ENCODE peak calls at places on chromosomes 2 and 18, in six cellular contexts. B is A549, K is H1, M is SK-N-SH, P is K562, J is HepG2. L is an unnamed sample.

GRCh38 chr2:65261676-65262075 is 34.0 kb downstream of the ACTR2 start:
- DNase-seq in J (no peak), K (no peak), P (no peak), M (no peak), B (no peak), L (no peak)

GRCh38 chr2:68466361-68466777 is 725 bp downstream of the FBXO48 start:
- DNase-seq in P (no peak), M (no peak), J (peak), B (peak), K (no peak), L (no peak)

GRCh38 chr2:1430491-1430890 is 17.2 kb downstream of the TPO start:
- DNase-seq in P (no peak), J (no peak), K (no peak), B (no peak), M (no peak), L (no peak)

GRCh38 chr2:80496770-80497169 is 192.2 kb upstream of the LRRTM1 start:
- DNase-seq in J (no peak), B (no peak), M (no peak), P (no peak), K (no peak), L (no peak)

GRCh38 chr2:130911482-130911881 is 74.8 kb downstream of the ARHGEF4 start:
- DNase-seq in M (no peak), B (no peak), J (no peak), K (peak), P (no peak), L (no peak)

GRCh38 chr2:27807476-27807875 is 36.0 kb downstream of the MRPL33 start:
- DNase-seq in K (no peak), B (no peak), M (peak), J (peak), P (no peak), L (no peak)

GRCh38 chr2:85132834-85133637 is at the start of gene TCF7L1:
- DNase-seq in M (peak), B (peak), J (peak), P (peak), K (peak), L (no peak)

GRCh38 chr18:6205706-6206105 is 209.0 kb downstream of the L3MBTL4 start:
- DNase-seq in K (no peak), P (no peak), J (no peak), M (no peak), B (no peak), L (no peak)

GRCh38 chr2:196677404-196677803 is 37.9 kb downstream of the CCDC150 start:
- DNase-seq in K (no peak), J (no peak), P (no peak), B (no peak), M (peak), L (no peak)

GRCh38 chr18:79567481-79568147 is 112.0 kb upstream of the CTDP1 start:
- DNase-seq in B (no peak), M (no peak), J (no peak), P (no peak), K (no peak), L (no peak)

GRCh38 chr18:79620586-79621165 is 58.9 kb upstream of the CTDP1 start:
- DNase-seq in M (no peak), K (no peak), P (no peak), B (no peak), J (no peak), L (no peak)

DNA sequence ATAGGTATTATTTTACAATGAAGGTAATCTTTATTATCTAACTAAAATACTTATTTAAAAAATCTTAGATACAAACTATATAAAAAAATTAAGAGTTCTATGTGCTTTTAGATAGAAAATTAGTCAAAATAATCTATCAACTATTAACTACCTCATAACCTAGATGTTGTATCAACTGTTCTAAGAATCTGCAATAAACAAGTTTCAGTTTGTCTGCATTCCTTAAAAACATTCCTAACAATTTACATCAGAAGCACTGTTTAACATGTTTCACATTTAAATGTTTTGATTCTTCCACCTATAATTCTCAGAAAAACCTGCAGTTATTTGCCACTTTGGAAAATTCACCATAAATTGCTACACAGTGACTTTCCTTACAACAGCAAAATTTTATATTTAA is 33.3 kb downstream of the NDUFS1 start:
- DNase-seq in J (no peak), M (no peak), P (no peak), K (no peak), B (no peak), L (no peak)
- TF ChIP-seq CHD2 in J (no peak), M (no peak), P (no peak), K (no peak), B (no peak), L (no peak)

GRCh38 chr2:46153996-46154753 is 143.0 kb upstream of the EPAS1 start:
- DNase-seq in K (no peak), J (no peak), P (no peak), M (no peak), B (no peak), L (no peak)
- TF ChIP-seq CHD2 in K (no peak), J (no peak), P (no peak), M (no peak), B (no peak), L (no peak)

DNA sequence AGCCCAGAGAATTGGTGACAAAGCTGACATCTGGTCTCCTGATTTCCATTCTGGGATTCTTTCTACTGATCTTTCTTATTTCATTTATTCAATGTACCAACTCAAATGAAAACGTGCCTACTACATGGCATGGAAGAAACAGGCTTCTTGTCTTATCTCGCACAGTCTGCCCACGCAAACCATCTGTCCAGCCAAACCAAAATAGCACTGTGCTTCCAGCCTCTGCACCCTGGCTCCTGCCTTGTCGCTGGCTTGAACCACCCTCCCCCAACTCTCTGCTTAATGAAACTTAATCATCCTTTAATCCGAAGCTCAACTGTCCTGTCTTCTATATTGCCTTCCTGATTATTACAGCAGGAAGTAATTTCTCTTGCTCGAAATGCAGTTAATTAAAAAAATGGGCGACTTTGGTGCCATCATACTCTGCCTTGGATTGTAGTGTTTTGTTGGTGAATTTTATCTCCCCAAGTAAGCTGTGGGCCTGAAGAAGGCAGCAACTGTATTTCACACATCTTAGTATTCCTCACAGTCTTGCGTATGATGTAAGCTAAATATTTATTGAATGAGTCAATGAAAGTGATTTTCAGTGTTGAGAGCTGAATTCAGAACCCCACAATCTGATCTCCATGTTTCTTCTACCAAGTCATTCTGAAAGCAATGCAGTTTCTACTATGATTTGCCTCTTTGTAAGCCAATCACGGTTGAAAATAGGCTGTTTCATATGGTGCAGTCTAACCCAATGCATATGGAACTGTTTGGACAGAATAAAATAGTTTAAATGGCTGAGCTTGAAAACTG is 190.8 kb downstream of the TMEM247 start:
- DNase-seq in B (no peak), K (no peak), J (no peak), P (no peak), M (no peak), L (no peak)
- TF ChIP-seq CHD2 in B (no peak), K (no peak), J (no peak), P (no peak), M (no peak), L (no peak)

GRCh38 chr2:232687382-232688160 is 9.6 kb upstream of the GIGYF2 start:
- DNase-seq in P (no peak), J (no peak), M (no peak), K (no peak), B (no peak), L (no peak)
- TF ChIP-seq CHD2 in P (no peak), J (no peak), M (no peak), K (no peak), B (no peak), L (no peak)

GRCh38 chr2:129729646-129730045 is 249.8 kb upstream of the RAB6C start:
- DNase-seq in J (no peak), M (no peak), P (no peak), B (no peak), K (no peak), L (no peak)

GRCh38 chr2:129732630-129733026 is 246.8 kb upstream of the RAB6C start:
- DNase-seq in P (no peak), J (no peak), K (no peak), B (no peak), M (no peak), L (no peak)

GRCh38 chr2:129733041-129733440 is 246.4 kb upstream of the RAB6C start:
- DNase-seq in P (no peak), J (no peak), B (no peak), K (no peak), M (no peak), L (no peak)

GRCh38 chr2:129731925-129732629 is 247.4 kb upstream of the RAB6C start:
- DNase-seq in B (no peak), P (no peak), K (no peak), M (no peak), J (no peak), L (no peak)

DNA sequence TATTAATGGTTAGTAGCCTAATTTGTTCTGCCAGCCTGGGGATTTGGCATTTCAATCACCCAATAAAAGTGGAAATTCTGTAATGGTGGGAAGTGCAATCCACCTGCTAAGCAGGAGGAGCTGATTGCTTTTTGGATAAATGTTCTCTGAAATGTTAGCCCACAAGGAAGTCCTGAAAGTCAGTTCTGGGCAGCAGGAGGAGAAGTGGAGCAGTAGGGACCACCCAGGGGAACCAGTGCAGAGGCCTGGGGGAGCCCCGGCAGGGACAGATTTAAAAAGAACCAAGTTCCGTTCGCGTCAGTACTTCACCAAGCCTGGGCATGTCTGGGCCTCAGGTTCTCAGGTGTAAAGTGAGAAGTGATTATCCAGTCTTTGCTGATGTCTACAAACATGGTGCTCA is 248.5 kb upstream of the RAB6C start:
- DNase-seq in P (no peak), J (no peak), B (no peak), M (no peak), K (no peak), L (no peak)
- TF ChIP-seq CHD2 in P (no peak), J (no peak), B (no peak), M (no peak), K (no peak), L (no peak)

GRCh38 chr2:235570256-235570655 is 76.4 kb downstream of the AGAP1 start:
- DNase-seq in K (no peak), M (no peak), B (no peak), P (no peak), J (peak), L (no peak)
- TF ChIP-seq CHD2 in K (no peak), M (no peak), B (no peak), P (no peak), J (no peak), L (no peak)

L was measured in GM12878.